ENCODE peak calls at places on chromosomes 5 and 9, in five cellular contexts. W is GM04503; R is stimulated activated naive CD8-positive, alpha-beta T cell treated with anti-CD3 and anti-CD28 coated beads, Interleukin-15, Interleukin-2, amounts not matched to agents 100 U/mL and 50 U/mL, for 24 hours; Q is stimulated activated CD8-positive, alpha-beta memory T cell treated with anti-CD3 and anti-CD28 coated beads, Interleukin-15, amount 100 ng/mL, for 24 hours; H is HuH-7. U is an unnamed sample.

GRCh38 chr9:16257604-16258003 is 612.9 kb downstream of the BNC2 start:
- DNase-seq in R (no peak), H (no peak), Q (no peak), W (no peak), U (no peak)

GRCh38 chr5:105752801-105753200 is 1917.9 kb downstream of the EFNA5 start:
- DNase-seq in H (no peak), W (no peak), R (no peak), Q (no peak), U (no peak)

GRCh38 chr5:746258-746761 is 38.2 kb downstream of the ZDHHC11B start:
- DNase-seq in H (no peak), Q (no peak), R (no peak), W (no peak), U (peak)

GRCh38 chr5:65391591-65391990 is 90.1 kb downstream of the ADAMTS6 start:
- DNase-seq in W (no peak), H (no peak), Q (no peak), R (no peak), U (no peak)

GRCh38 chr9:136926154-136926704 is 18.3 kb downstream of the FBXW5 start:
- DNase-seq in H (no peak), Q (no peak), R (no peak), W (no peak), U (no peak)

GRCh38 chr5:150113047-150113744 is 26.8 kb upstream of the CSF1R start:
- DNase-seq in Q (no peak), H (no peak), R (no peak), W (no peak), U (no peak)

GRCh38 chr5:132294728-132295504 is 722 bp downstream of the SLC22A4 start:
- DNase-seq in Q (peak), H (no peak), W (no peak), R (peak), U (peak)

GRCh38 chr9:105425817-105426433 is 21.9 kb upstream of the FSD1L start:
- DNase-seq in R (no peak), Q (no peak), H (no peak), W (no peak), U (peak)

GRCh38 chr9:75185585-75186170 is 97.4 kb downstream of the OSTF1 start:
- DNase-seq in Q (peak), H (peak), R (peak), W (no peak), U (peak)

GRCh38 chr9:37229882-37230482 is 109.6 kb downstream of the ZCCHC7 start:
- DNase-seq in H (peak), R (no peak), W (no peak), Q (no peak), U (no peak)

GRCh38 chr5:1532384-1532783 is 8.6 kb upstream of the LPCAT1 start:
- DNase-seq in R (no peak), Q (no peak), W (no peak), H (no peak), U (no peak)

GRCh38 chr5:116579139-116579538 is 4.5 kb upstream of the SEMA6A start:
- DNase-seq in Q (no peak), R (no peak), H (no peak), W (no peak), U (no peak)

GRCh38 chr9:93298498-93299417 is 114.8 kb downstream of the WNK2 start:
- DNase-seq in H (peak), R (no peak), Q (no peak), W (no peak), U (peak)